ENCODE peak calls at places on chromosomes 4 and X, in ten cellular contexts. One of them, this sample, is unnamed.

GRCh38 chr4:149793459-149793858 is 22.2 kb downstream of the IQCM start:
- DNase-seq in NK-92 treated with Interleukin-12 subunit alpha and Interleukin-12 subunit beta, amount 100 ng/mL, for 24 hours: no peak
- DNase-seq in stimulated activated CD8-positive, alpha-beta memory T cell treated with anti-CD3 and anti-CD28 coated beads, Interleukin-4, amount 100 ng/mL, for 24 hours: no peak
- DNase-seq in HepG2: no peak
- DNase-seq in activated CD8-positive, alpha-beta memory T cell treated with anti-CD3 and anti-CD28 coated beads, Interleukin-2, amount 50 U/mL, for 48 hours: no peak
- DNase-seq in CD8-positive, alpha-beta memory T cell: no peak
- DNase-seq in astrocyte of the spinal cord: peak; percentile 33
- DNase-seq in fibroblast of the aortic adventitia: peak; percentile 4
- DNase-seq in RWPE1: peak; percentile 8
- DNase-seq in MV-4-11: no peak
- DNase-seq in this sample: no peak

GRCh38 chr4:80540785-80541469 is 205.4 kb downstream of the CFAP299 start:
- DNase-seq in NK-92 treated with Interleukin-12 subunit alpha and Interleukin-12 subunit beta, amount 100 ng/mL, for 24 hours: no peak
- DNase-seq in stimulated activated CD8-positive, alpha-beta memory T cell treated with anti-CD3 and anti-CD28 coated beads, Interleukin-4, amount 100 ng/mL, for 24 hours: no peak
- DNase-seq in HepG2: no peak
- DNase-seq in activated CD8-positive, alpha-beta memory T cell treated with anti-CD3 and anti-CD28 coated beads, Interleukin-2, amount 50 U/mL, for 48 hours: no peak
- DNase-seq in CD8-positive, alpha-beta memory T cell: no peak
- DNase-seq in astrocyte of the spinal cord: peak; percentile 12
- DNase-seq in fibroblast of the aortic adventitia: no peak
- DNase-seq in RWPE1: no peak
- DNase-seq in MV-4-11: no peak
- DNase-seq in this sample: no peak

GRCh38 chrX:2320089-2320488 is 180.7 kb downstream of the DHRSX start:
- DNase-seq in NK-92 treated with Interleukin-12 subunit alpha and Interleukin-12 subunit beta, amount 100 ng/mL, for 24 hours: no peak
- DNase-seq in stimulated activated CD8-positive, alpha-beta memory T cell treated with anti-CD3 and anti-CD28 coated beads, Interleukin-4, amount 100 ng/mL, for 24 hours: no peak
- DNase-seq in HepG2: no peak
- DNase-seq in activated CD8-positive, alpha-beta memory T cell treated with anti-CD3 and anti-CD28 coated beads, Interleukin-2, amount 50 U/mL, for 48 hours: no peak
- DNase-seq in CD8-positive, alpha-beta memory T cell: no peak
- DNase-seq in astrocyte of the spinal cord: no peak
- DNase-seq in fibroblast of the aortic adventitia: no peak
- DNase-seq in RWPE1: no peak
- DNase-seq in MV-4-11: no peak
- DNase-seq in this sample: no peak

GRCh38 chr4:173288296-173288695 is 45.9 kb downstream of the HMGB2 start:
- DNase-seq in NK-92 treated with Interleukin-12 subunit alpha and Interleukin-12 subunit beta, amount 100 ng/mL, for 24 hours: peak; percentile 40
- DNase-seq in stimulated activated CD8-positive, alpha-beta memory T cell treated with anti-CD3 and anti-CD28 coated beads, Interleukin-4, amount 100 ng/mL, for 24 hours: peak; percentile 47
- DNase-seq in HepG2: peak; percentile 60
- DNase-seq in activated CD8-positive, alpha-beta memory T cell treated with anti-CD3 and anti-CD28 coated beads, Interleukin-2, amount 50 U/mL, for 48 hours: peak; percentile 90
- DNase-seq in CD8-positive, alpha-beta memory T cell: peak; percentile 47
- DNase-seq in astrocyte of the spinal cord: peak; percentile 50
- DNase-seq in fibroblast of the aortic adventitia: peak; percentile 76
- DNase-seq in RWPE1: peak; percentile 11
- DNase-seq in MV-4-11: peak; percentile 85
- DNase-seq in this sample: peak; percentile 74

GRCh38 chr4:121728798-121729226 is 32.0 kb upstream of the ANXA5 start:
- DNase-seq in NK-92 treated with Interleukin-12 subunit alpha and Interleukin-12 subunit beta, amount 100 ng/mL, for 24 hours: no peak
- DNase-seq in stimulated activated CD8-positive, alpha-beta memory T cell treated with anti-CD3 and anti-CD28 coated beads, Interleukin-4, amount 100 ng/mL, for 24 hours: no peak
- DNase-seq in HepG2: no peak
- DNase-seq in activated CD8-positive, alpha-beta memory T cell treated with anti-CD3 and anti-CD28 coated beads, Interleukin-2, amount 50 U/mL, for 48 hours: no peak
- DNase-seq in CD8-positive, alpha-beta memory T cell: no peak
- DNase-seq in astrocyte of the spinal cord: peak; percentile 78
- DNase-seq in fibroblast of the aortic adventitia: peak; percentile 92
- DNase-seq in RWPE1: peak; percentile 38
- DNase-seq in MV-4-11: no peak
- DNase-seq in this sample: no peak

GRCh38 chr4:161650812-161651211 is 513.0 kb downstream of the FSTL5 start:
- DNase-seq in NK-92 treated with Interleukin-12 subunit alpha and Interleukin-12 subunit beta, amount 100 ng/mL, for 24 hours: no peak
- DNase-seq in stimulated activated CD8-positive, alpha-beta memory T cell treated with anti-CD3 and anti-CD28 coated beads, Interleukin-4, amount 100 ng/mL, for 24 hours: no peak
- DNase-seq in HepG2: no peak
- DNase-seq in activated CD8-positive, alpha-beta memory T cell treated with anti-CD3 and anti-CD28 coated beads, Interleukin-2, amount 50 U/mL, for 48 hours: no peak
- DNase-seq in CD8-positive, alpha-beta memory T cell: no peak
- DNase-seq in astrocyte of the spinal cord: no peak
- DNase-seq in fibroblast of the aortic adventitia: no peak
- DNase-seq in RWPE1: no peak
- DNase-seq in MV-4-11: peak; percentile 86
- DNase-seq in this sample: no peak

GRCh38 chr4:186557486-186557885 is 2.1 kb upstream of the MTNR1A start:
- DNase-seq in NK-92 treated with Interleukin-12 subunit alpha and Interleukin-12 subunit beta, amount 100 ng/mL, for 24 hours: no peak
- DNase-seq in stimulated activated CD8-positive, alpha-beta memory T cell treated with anti-CD3 and anti-CD28 coated beads, Interleukin-4, amount 100 ng/mL, for 24 hours: no peak
- DNase-seq in HepG2: no peak
- DNase-seq in activated CD8-positive, alpha-beta memory T cell treated with anti-CD3 and anti-CD28 coated beads, Interleukin-2, amount 50 U/mL, for 48 hours: no peak
- DNase-seq in CD8-positive, alpha-beta memory T cell: no peak
- DNase-seq in astrocyte of the spinal cord: peak; percentile 28
- DNase-seq in fibroblast of the aortic adventitia: peak; percentile 13
- DNase-seq in RWPE1: no peak
- DNase-seq in MV-4-11: no peak
- DNase-seq in this sample: no peak

GRCh38 chr4:99894998-99895397 is 771 bp upstream of the LAMTOR3 start:
- DNase-seq in NK-92 treated with Interleukin-12 subunit alpha and Interleukin-12 subunit beta, amount 100 ng/mL, for 24 hours: no peak
- DNase-seq in stimulated activated CD8-positive, alpha-beta memory T cell treated with anti-CD3 and anti-CD28 coated beads, Interleukin-4, amount 100 ng/mL, for 24 hours: no peak
- DNase-seq in HepG2: no peak
- DNase-seq in activated CD8-positive, alpha-beta memory T cell treated with anti-CD3 and anti-CD28 coated beads, Interleukin-2, amount 50 U/mL, for 48 hours: no peak
- DNase-seq in CD8-positive, alpha-beta memory T cell: no peak
- DNase-seq in astrocyte of the spinal cord: no peak
- DNase-seq in fibroblast of the aortic adventitia: no peak
- DNase-seq in RWPE1: no peak
- DNase-seq in MV-4-11: no peak
- DNase-seq in this sample: no peak

GRCh38 chr4:69749771-69750170 is 10.6 kb downstream of the SULT1B1 start:
- DNase-seq in NK-92 treated with Interleukin-12 subunit alpha and Interleukin-12 subunit beta, amount 100 ng/mL, for 24 hours: no peak
- DNase-seq in stimulated activated CD8-positive, alpha-beta memory T cell treated with anti-CD3 and anti-CD28 coated beads, Interleukin-4, amount 100 ng/mL, for 24 hours: no peak
- DNase-seq in HepG2: no peak
- DNase-seq in activated CD8-positive, alpha-beta memory T cell treated with anti-CD3 and anti-CD28 coated beads, Interleukin-2, amount 50 U/mL, for 48 hours: no peak
- DNase-seq in CD8-positive, alpha-beta memory T cell: no peak
- DNase-seq in astrocyte of the spinal cord: peak; percentile 31
- DNase-seq in fibroblast of the aortic adventitia: peak; percentile 73
- DNase-seq in RWPE1: peak; percentile 18
- DNase-seq in MV-4-11: peak; percentile 95
- DNase-seq in this sample: no peak

GRCh38 chr4:76881375-76881774 is 16.6 kb downstream of the SOWAHB start:
- DNase-seq in NK-92 treated with Interleukin-12 subunit alpha and Interleukin-12 subunit beta, amount 100 ng/mL, for 24 hours: no peak
- DNase-seq in stimulated activated CD8-positive, alpha-beta memory T cell treated with anti-CD3 and anti-CD28 coated beads, Interleukin-4, amount 100 ng/mL, for 24 hours: no peak
- DNase-seq in HepG2: no peak
- DNase-seq in activated CD8-positive, alpha-beta memory T cell treated with anti-CD3 and anti-CD28 coated beads, Interleukin-2, amount 50 U/mL, for 48 hours: no peak
- DNase-seq in CD8-positive, alpha-beta memory T cell: no peak
- DNase-seq in astrocyte of the spinal cord: no peak
- DNase-seq in fibroblast of the aortic adventitia: no peak
- DNase-seq in RWPE1: peak; percentile 59
- DNase-seq in MV-4-11: no peak
- DNase-seq in this sample: no peak

This sample was measured in activated CD4-positive, CD25-positive, alpha-beta regulatory T cell treated with anti-CD3 and anti-CD28 coated beads, Interleukin-2, amount 50 U/mL, for 72 hours.